ENCODE peak calls at places on chromosomes 2 and 18, in eight cellular contexts. W is thyroid gland, N is WTC11, J is mammary epithelial cell, A is HCT116, M is retinal pigment epithelial cell, Z is kidney, O is Calu3. K is an unnamed sample.

GRCh38 chr18:10450986-10451385 is 3.4 kb upstream of the APCDD1 start:
- DNase-seq in W (no peak), N (no peak), J (no peak), A (no peak), M (no peak), Z (no peak), O (no peak), K (no peak)

GRCh38 chr2:39837856-39838453 is 58.9 kb upstream of the THUMPD2 start:
- DNase-seq in W (no peak), N (peak), J (peak), A (peak), M (no peak), Z (no peak), O (peak), K (peak)

GRCh38 chr2:228987441-228988155 is 283.5 kb downstream of the PID1 start:
- DNase-seq in W (no peak), N (no peak), J (no peak), A (no peak), M (no peak), Z (no peak), O (no peak), K (no peak)

GRCh38 chr2:98467082-98467536 is 22.5 kb downstream of the INPP4A start:
- DNase-seq in W (no peak), N (no peak), J (no peak), A (no peak), M (no peak), Z (no peak), O (no peak), K (no peak)

GRCh38 chr2:15764683-15765011 is 173.0 kb downstream of the DDX1 start:
- DNase-seq in W (no peak), N (no peak), J (no peak), A (no peak), M (no peak), Z (no peak), O (no peak), K (no peak)

GRCh38 chr18:8507881-8508280 is 101.4 kb upstream of the RAB12 start:
- DNase-seq in W (no peak), N (no peak), J (no peak), A (no peak), M (no peak), Z (no peak), O (no peak), K (peak)

GRCh38 chr2:66537001-66537400 is 102.1 kb downstream of the MEIS1 start:
- DNase-seq in W (no peak), N (no peak), J (no peak), A (no peak), M (no peak), Z (no peak), O (no peak), K (no peak)

GRCh38 chr2:71675296-71675695 is 221.9 kb downstream of the DYSF start:
- DNase-seq in W (peak), N (no peak), J (peak), A (no peak), M (no peak), Z (peak), O (peak), K (no peak)

GRCh38 chr2:34474646-34475045 is 875.5 kb upstream of the FAM98A start:
- DNase-seq in W (no peak), N (no peak), J (no peak), A (no peak), M (no peak), Z (no peak), O (no peak), K (no peak)

GRCh38 chr2:229408356-229408755 is 137.3 kb upstream of the PID1 start:
- DNase-seq in W (peak), N (no peak), J (peak), A (peak), M (peak), Z (no peak), O (peak), K (peak)

GRCh38 chr2:127701651-127702394 is 526 bp downstream of the SFT2D3 start:
- DNase-seq in W (peak), N (peak), J (peak), A (peak), M (peak), Z (peak), O (peak), K (peak)

GRCh38 chr2:168514692-168515091 is 58.6 kb downstream of the CERS6 start:
- DNase-seq in W (no peak), N (no peak), J (no peak), A (no peak), M (no peak), Z (no peak), O (no peak), K (no peak)

GRCh38 chr2:152571035-152571766 is 146.1 kb downstream of the PRPF40A start:
- DNase-seq in W (peak), N (no peak), J (peak), A (no peak), M (peak), Z (no peak), O (no peak), K (peak)

GRCh38 chr2:156340818-156341481 is 8.4 kb upstream of the NR4A2 start:
- DNase-seq in W (no peak), N (no peak), J (no peak), A (no peak), M (no peak), Z (no peak), O (peak), K (peak)

GRCh38 chr2:119694470-119694993 is 15.5 kb downstream of the TMEM177 start:
- DNase-seq in W (no peak), N (no peak), J (no peak), A (no peak), M (no peak), Z (peak), O (no peak), K (no peak)

GRCh38 chr2:125516496-125517109 is 1139.4 kb upstream of the GYPC start:
- DNase-seq in W (no peak), N (peak), J (no peak), A (no peak), M (no peak), Z (no peak), O (no peak), K (no peak)
- TF ChIP-seq CTCF in W (no peak), N (peak), J (peak), A (peak), M (peak), Z (peak), O (peak), K (peak)

GRCh38 chr2:197058777-197059176 is 132.3 kb upstream of the PGAP1 start:
- DNase-seq in W (no peak), N (no peak), J (no peak), A (no peak), M (no peak), Z (no peak), O (no peak), K (no peak)
- TF ChIP-seq CTCF in W (no peak), N (no peak), J (no peak), A (no peak), M (no peak), Z (no peak), O (no peak), K (no peak)

GRCh38 chr2:201886504-201886903 is 80.2 kb downstream of the CDK15 start:
- DNase-seq in W (no peak), N (no peak), J (peak), A (peak), M (no peak), Z (no peak), O (peak), K (no peak)
- TF ChIP-seq CTCF in W (no peak), N (no peak), J (no peak), A (no peak), M (no peak), Z (no peak), O (no peak), K (no peak)

GRCh38 chr2:233976690-233977294 is 59.6 kb downstream of the TRPM8 start:
- DNase-seq in W (no peak), N (no peak), J (peak), A (peak), M (peak), Z (no peak), O (peak), K (peak)
- TF ChIP-seq CTCF in W (no peak), N (no peak), J (peak), A (peak), M (peak), Z (peak), O (peak), K (peak)

DNA sequence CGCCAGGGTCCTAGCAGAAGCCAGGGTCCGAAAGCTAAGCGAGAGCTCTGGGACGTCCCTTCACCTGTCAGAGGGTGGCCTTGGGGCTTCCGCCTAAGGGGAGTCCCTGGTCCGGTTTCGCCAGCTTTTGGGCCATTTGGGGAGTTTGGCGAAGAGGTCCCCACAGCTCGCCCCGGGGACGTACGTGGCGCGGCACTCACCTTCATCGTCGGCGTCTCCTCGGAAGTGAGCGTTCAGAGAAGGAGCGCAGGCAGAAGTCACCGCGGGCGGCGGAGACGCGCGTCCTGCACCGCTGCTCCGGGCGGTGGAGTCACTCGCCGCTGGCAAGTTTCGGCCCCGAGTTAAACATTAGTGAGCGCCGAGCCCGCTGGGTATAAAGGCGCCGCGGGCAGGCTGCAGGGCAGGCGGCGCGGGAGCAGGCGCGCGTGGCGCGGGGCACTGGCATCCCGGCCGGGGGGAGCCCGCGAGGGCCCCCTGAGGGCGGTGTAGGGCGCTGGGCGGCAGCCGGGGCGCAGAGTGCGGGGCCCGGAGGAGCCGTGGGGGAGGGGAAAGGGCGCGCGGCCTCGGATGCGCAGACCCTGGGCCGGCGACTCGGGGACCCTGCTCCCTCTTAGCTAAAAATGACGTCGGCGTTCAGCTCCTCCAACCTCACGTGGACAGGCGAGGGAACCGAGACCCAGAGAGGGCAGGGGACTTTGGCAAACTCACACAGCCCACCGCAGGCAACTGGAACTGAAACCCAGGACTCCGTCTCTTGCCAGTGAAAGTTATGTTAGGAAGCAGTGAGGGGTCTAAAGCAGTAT is at the start of gene DPP4:
- DNase-seq in W (peak), N (peak), J (no peak), A (no peak), M (no peak), Z (peak), O (peak), K (no peak)
- TF ChIP-seq CTCF in W (no peak), N (no peak), J (no peak), A (no peak), M (no peak), Z (no peak), O (no peak), K (no peak)